ENCODE peak calls at places on chromosomes 2 and 18, in five cellular contexts. L is CD8-positive, alpha-beta T cell; X is psoas muscle; V is fibroblast of mammary gland; E is AG10803. K is an unnamed sample.

GRCh38 chr18:55863876-55864275 is 275.9 kb upstream of the TCF4 start:
- DNase-seq in E (peak), X (no peak), V (peak), L (no peak), K (no peak)

GRCh38 chr2:33013684-33014110 is 66.9 kb downstream of the LTBP1 start:
- DNase-seq in V (no peak), L (no peak), X (no peak), E (no peak), K (no peak)

GRCh38 chr2:119250891-119251290 is 27.3 kb downstream of the STEAP3 start:
- DNase-seq in V (no peak), L (no peak), E (no peak), X (no peak), K (peak)

GRCh38 chr2:69716555-69717120 is 25.3 kb upstream of the ANXA4 start:
- DNase-seq in X (no peak), V (peak), E (peak), L (no peak), K (no peak)

GRCh38 chr2:69390474-69390873 is 3.4 kb upstream of the GFPT1 start:
- DNase-seq in E (no peak), L (no peak), V (no peak), X (no peak), K (no peak)

GRCh38 chr2:16537347-16537746 is 128.3 kb downstream of the CYRIA start:
- DNase-seq in L (no peak), E (no peak), V (peak), X (no peak), K (no peak)

GRCh38 chr2:238261718-238262375 is 22.0 kb upstream of the HES6 start:
- DNase-seq in X (peak), E (no peak), V (no peak), L (no peak), K (no peak)

GRCh38 chr2:233156001-233156400 is 95.5 kb upstream of the ATG16L1 start:
- DNase-seq in V (no peak), X (no peak), E (no peak), L (no peak), K (no peak)

GRCh38 chr2:241602720-241603119 is 34.2 kb downstream of the THAP4 start:
- DNase-seq in X (no peak), V (no peak), E (no peak), L (no peak), K (no peak)

GRCh38 chr2:178482437-178482836 is 2.2 kb downstream of the PLEKHA3 start:
- DNase-seq in V (peak), E (no peak), X (no peak), L (no peak), K (no peak)

GRCh38 chr2:134035605-134036370 is 218.1 kb upstream of the MGAT5 start:
- DNase-seq in L (no peak), X (no peak), V (no peak), E (no peak), K (no peak)

GRCh38 chr18:79964330-79965118 is at the start of gene HSBP1L1:
- DNase-seq in V (peak), L (peak), E (peak), X (peak), K (no peak)

GRCh38 chr2:127218843-127219715 is 1.0 kb downstream of the CYP27C1 start:
- DNase-seq in L (no peak), X (no peak), V (no peak), E (no peak), K (peak)

GRCh38 chr2:99624682-99625081 is 134.9 kb upstream of the REV1 start:
- DNase-seq in L (no peak), V (no peak), X (no peak), E (no peak), K (no peak)

GRCh38 chr2:149166958-149167810 is 128.7 kb downstream of the LYPD6B start:
- DNase-seq in X (no peak), L (peak), E (peak), V (no peak), K (no peak)

GRCh38 chr2:104872866-104873688 is 19.2 kb downstream of the POU3F3 start:
- DNase-seq in L (peak), E (peak), V (peak), X (no peak), K (no peak)

GRCh38 chr2:9771481-9772017 is 71.7 kb upstream of the TAF1B start:
- DNase-seq in X (no peak), L (no peak), V (peak), E (peak), K (no peak)

GRCh38 chr2:223995569-223995968 is 38.3 kb downstream of the MRPL44 start:
- DNase-seq in V (peak), X (no peak), E (peak), L (no peak), K (no peak)

GRCh38 chr2:54088191-54088634 is 27.2 kb upstream of the ACYP2 start:
- DNase-seq in L (no peak), E (peak), V (peak), X (no peak), K (no peak)

GRCh38 chr2:69221960-69222751 is 164.9 kb downstream of the GFPT1 start:
- DNase-seq in E (peak), V (peak), L (no peak), X (no peak), K (no peak)

GRCh38 chr18:61132036-61132435 is 201.2 kb upstream of the CDH20 start:
- DNase-seq in X (no peak), E (no peak), L (no peak), V (no peak), K (no peak)

GRCh38 chr2:162840598-162841246 is 2.2 kb upstream of the KCNH7 start:
- DNase-seq in V (peak), E (peak), X (no peak), L (no peak), K (no peak)

GRCh38 chr2:187390891-187391290 is 57.2 kb downstream of the CALCRL start:
- DNase-seq in E (peak), V (peak), X (no peak), L (no peak), K (no peak)

GRCh38 chr2:28346587-28346986 is 46.1 kb upstream of the FOSL2 start:
- DNase-seq in E (peak), X (peak), L (no peak), V (no peak), K (no peak)

GRCh38 chr18:26546170-26546874 is 2.0 kb downstream of the KCTD1 start:
- DNase-seq in X (no peak), E (no peak), L (no peak), V (no peak), K (no peak)

GRCh38 chr2:208096080-208096479 is 28.2 kb downstream of the CRYGD start:
- DNase-seq in E (no peak), V (no peak), L (no peak), X (no peak), K (no peak)

GRCh38 chr2:11377915-11378649 is 33.6 kb upstream of the ROCK2 start:
- DNase-seq in V (peak), L (no peak), E (peak), X (no peak), K (no peak)

GRCh38 chr2:31205186-31205585 is 12.1 kb downstream of the CAPN14 start:
- DNase-seq in L (no peak), V (no peak), E (no peak), X (no peak), K (no peak)

GRCh38 chr18:56711706-56712445 is 60.7 kb downstream of the WDR7 start:
- DNase-seq in V (peak), L (no peak), E (peak), X (no peak), K (no peak)

GRCh38 chr2:254231-254630 is 9.6 kb downstream of the SH3YL1 start:
- DNase-seq in V (no peak), X (no peak), L (no peak), E (no peak), K (no peak)

GRCh38 chr18:40917096-40917495 is 1037.9 kb upstream of the PIK3C3 start:
- DNase-seq in E (no peak), V (peak), L (no peak), X (no peak), K (no peak)

GRCh38 chr2:98502556-98503335 is 58.1 kb downstream of the INPP4A start:
- DNase-seq in E (peak), V (peak), L (no peak), X (no peak), K (no peak)

GRCh38 chr2:102439065-102439695 is 16.2 kb downstream of the IL18RAP start:
- DNase-seq in E (peak), X (no peak), L (no peak), V (peak), K (no peak)

GRCh38 chr18:41828137-41828536 is 126.9 kb upstream of the PIK3C3 start:
- DNase-seq in L (no peak), E (no peak), X (no peak), V (no peak), K (no peak)

GRCh38 chr2:11663427-11663826 is 6.6 kb downstream of the NTSR2 start:
- DNase-seq in X (no peak), L (no peak), V (peak), E (no peak), K (no peak)

GRCh38 chr2:96084006-96084857 is 32.1 kb downstream of the ADRA2B start:
- DNase-seq in L (no peak), E (no peak), X (no peak), V (no peak), K (peak)

GRCh38 chr2:85804583-85804982 is 50.8 kb downstream of the ATOH8 start:
- DNase-seq in L (no peak), E (peak), V (peak), X (no peak), K (peak)

GRCh38 chr2:96773922-96774321 is 13.2 kb downstream of the CNNM4 start:
- DNase-seq in V (no peak), E (no peak), L (peak), X (no peak), K (no peak)

GRCh38 chr2:130355181-130355577 is 677 bp upstream of the PTPN18 start:
- DNase-seq in L (no peak), E (peak), V (no peak), X (no peak), K (peak)

GRCh38 chr18:48100712-48101165 is 170.3 kb upstream of the SMAD2 start:
- DNase-seq in X (no peak), E (no peak), V (no peak), L (no peak), K (no peak)

DNA sequence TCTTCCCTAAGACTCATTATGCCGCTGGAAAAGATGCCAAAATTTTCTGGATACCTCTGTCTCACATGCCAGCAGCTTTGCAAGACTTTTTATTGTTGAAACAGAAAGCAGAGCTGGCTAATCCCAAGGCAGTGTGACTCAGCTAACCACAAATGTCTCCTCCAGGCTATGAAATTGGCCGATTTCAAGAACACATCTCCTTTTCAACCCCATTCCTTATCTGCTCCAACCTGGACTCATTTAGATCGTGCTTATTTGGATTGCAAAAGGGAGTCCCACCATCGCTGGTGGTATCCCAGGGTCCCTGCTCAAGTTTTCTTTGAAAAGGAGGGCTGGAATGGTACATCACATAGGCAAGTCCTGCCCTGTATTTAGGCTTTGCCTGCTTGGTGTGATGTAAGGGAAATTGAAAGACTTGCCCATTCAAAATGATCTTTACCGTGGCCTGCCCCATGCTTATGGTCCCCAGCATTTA is 26.3 kb downstream of the DHRS9 start:
- DNase-seq in V (peak), X (no peak), L (no peak), E (peak), K (peak)
- H3K4me3 ChIP-seq in V (no peak), X (no peak), L (no peak), E (no peak), K (no peak)

DNA sequence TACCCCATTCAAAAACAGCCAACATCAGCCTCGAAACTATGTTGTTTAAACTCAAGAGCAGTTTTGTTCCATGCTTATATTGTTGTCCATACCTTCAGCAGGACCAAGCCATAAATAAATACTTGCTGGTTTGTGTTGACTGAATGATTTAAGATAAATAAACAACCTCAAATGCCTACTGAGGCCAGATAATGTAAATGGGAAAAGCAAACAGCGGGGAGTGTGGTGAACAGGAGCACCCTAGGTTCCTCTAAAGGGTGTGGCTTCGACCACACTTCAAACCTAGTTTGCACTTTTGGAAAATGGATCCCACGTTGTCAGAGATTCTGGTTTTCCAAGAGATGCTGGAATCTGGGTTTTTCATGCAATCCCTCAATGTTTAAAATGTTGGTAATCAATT is 1.7 kb upstream of the PMAIP1 start:
- DNase-seq in V (no peak), L (no peak), X (no peak), E (no peak), K (no peak)
- H3K4me3 ChIP-seq in V (no peak), L (no peak), X (no peak), E (peak), K (no peak)

GRCh38 chr2:48295421-48295820 is 234.5 kb upstream of the STON1 start:
- DNase-seq in V (no peak), X (no peak), E (no peak), L (no peak), K (no peak)
- H3K4me3 ChIP-seq in V (no peak), X (no peak), E (no peak), L (no peak), K (no peak)

GRCh38 chr2:174729797-174730529 is 34.3 kb downstream of the CHRNA1 start:
- DNase-seq in V (peak), X (no peak), L (peak), E (peak), K (no peak)
- H3K4me3 ChIP-seq in V (peak), X (peak), L (peak), E (peak), K (peak)

DNA sequence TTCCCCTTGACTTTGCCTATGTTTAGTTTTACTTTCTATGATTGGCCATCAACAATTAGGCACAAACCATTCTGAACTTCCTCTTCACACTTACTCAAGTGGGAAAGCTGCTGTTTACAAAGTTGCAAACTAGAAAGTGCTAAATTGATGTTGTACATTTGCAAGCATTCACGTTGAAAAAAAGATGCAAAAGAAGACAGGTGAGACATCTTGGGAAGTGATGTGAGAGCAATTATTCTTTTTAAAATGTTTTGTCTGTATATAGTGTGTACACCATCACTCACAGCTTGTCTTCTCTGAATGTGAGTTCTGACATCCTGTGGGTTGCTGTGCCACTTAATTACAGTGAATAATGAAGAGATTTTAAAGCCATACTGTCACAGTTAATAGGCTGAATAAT is 874.1 kb upstream of the LRATD1 start:
- DNase-seq in E (no peak), L (no peak), V (no peak), X (no peak), K (no peak)
- H3K4me3 ChIP-seq in E (no peak), L (no peak), V (no peak), X (no peak), K (no peak)

GRCh38 chr2:128316777-128317185 is 1.9 kb downstream of the HS6ST1 start:
- DNase-seq in L (peak), V (no peak), E (no peak), X (no peak), K (no peak)
- H3K4me3 ChIP-seq in L (peak), V (peak), E (peak), X (peak), K (peak)

GRCh38 chr2:109647636-109648035 is 33.5 kb downstream of the SOWAHC start:
- DNase-seq in E (peak), V (no peak), L (no peak), X (no peak), K (peak)

GRCh38 chr2:109645412-109646184 is 31.4 kb downstream of the SOWAHC start:
- DNase-seq in E (no peak), X (no peak), L (no peak), V (no peak), K (peak)

GRCh38 chr2:109648041-109648527 is 33.9 kb downstream of the SOWAHC start:
- DNase-seq in E (peak), L (no peak), V (peak), X (no peak), K (peak)

GRCh38 chr2:109646961-109647360 is 32.8 kb downstream of the SOWAHC start:
- DNase-seq in X (no peak), V (no peak), E (peak), L (no peak), K (peak)

GRCh38 chr2:109644571-109645275 is 30.6 kb downstream of the SOWAHC start:
- DNase-seq in L (no peak), E (peak), V (no peak), X (no peak), K (peak)
- H3K4me3 ChIP-seq in L (no peak), E (no peak), V (no peak), X (no peak), K (no peak)